ENCODE peak calls at places on chromosomes 11 and 22, in nine cellular contexts. One of them, this sample, is unnamed.

GRCh38 chr22:27983361-27983791 is 64.3 kb upstream of the PITPNB start:
- DNase-seq in HFF-Myc: no peak
- DNase-seq in T-helper 1 cell: no peak
- DNase-seq in lung: no peak
- DNase-seq in stimulated activated CD4-positive, alpha-beta T cell treated with anti-CD3 and anti-CD28 coated beads, TNF-alpha, amount 100 ng/mL, for 4 hours: no peak
- DNase-seq in memory B cell: no peak
- DNase-seq in tibial nerve: no peak
- DNase-seq in Ammon's horn: no peak
- DNase-seq in dermis microvascular lymphatic vessel endothelial cell: no peak
- DNase-seq in this sample: no peak

GRCh38 chr11:114315749-114316368 is 19.7 kb downstream of the NNMT start:
- DNase-seq in dermis microvascular lymphatic vessel endothelial cell: no peak
- DNase-seq in Ammon's horn: no peak
- DNase-seq in lung: peak; percentile 51
- DNase-seq in tibial nerve: no peak
- DNase-seq in memory B cell: no peak
- DNase-seq in HFF-Myc: no peak
- DNase-seq in T-helper 1 cell: no peak
- DNase-seq in stimulated activated CD4-positive, alpha-beta T cell treated with anti-CD3 and anti-CD28 coated beads, TNF-alpha, amount 100 ng/mL, for 4 hours: no peak
- DNase-seq in this sample: peak; percentile 16

GRCh38 chr11:96116341-96116740 is 192.4 kb upstream of the MTMR2 start:
- DNase-seq in Ammon's horn: peak; percentile 59
- DNase-seq in HFF-Myc: no peak
- DNase-seq in stimulated activated CD4-positive, alpha-beta T cell treated with anti-CD3 and anti-CD28 coated beads, TNF-alpha, amount 100 ng/mL, for 4 hours: no peak
- DNase-seq in dermis microvascular lymphatic vessel endothelial cell: no peak
- DNase-seq in lung: no peak
- DNase-seq in tibial nerve: no peak
- DNase-seq in memory B cell: no peak
- DNase-seq in T-helper 1 cell: no peak
- DNase-seq in this sample: no peak

GRCh38 chr11:93000511-93001476 is 31.3 kb downstream of the MTNR1B start:
- DNase-seq in tibial nerve: no peak
- DNase-seq in T-helper 1 cell: no peak
- DNase-seq in HFF-Myc: peak; percentile 38
- DNase-seq in stimulated activated CD4-positive, alpha-beta T cell treated with anti-CD3 and anti-CD28 coated beads, TNF-alpha, amount 100 ng/mL, for 4 hours: no peak
- DNase-seq in dermis microvascular lymphatic vessel endothelial cell: no peak
- DNase-seq in memory B cell: no peak
- DNase-seq in lung: no peak
- DNase-seq in Ammon's horn: no peak
- DNase-seq in this sample: no peak

GRCh38 chr22:19814428-19814827 is 40.2 kb downstream of the GNB1L start:
- DNase-seq in memory B cell: no peak
- DNase-seq in tibial nerve: no peak
- DNase-seq in T-helper 1 cell: no peak
- DNase-seq in dermis microvascular lymphatic vessel endothelial cell: no peak
- DNase-seq in HFF-Myc: no peak
- DNase-seq in Ammon's horn: no peak
- DNase-seq in lung: no peak
- DNase-seq in stimulated activated CD4-positive, alpha-beta T cell treated with anti-CD3 and anti-CD28 coated beads, TNF-alpha, amount 100 ng/mL, for 4 hours: no peak
- DNase-seq in this sample: no peak

GRCh38 chr22:29205598-29206371 is at the start of gene EMID1:
- DNase-seq in T-helper 1 cell: no peak
- DNase-seq in memory B cell: no peak
- DNase-seq in HFF-Myc: no peak
- DNase-seq in Ammon's horn: no peak
- DNase-seq in tibial nerve: no peak
- DNase-seq in dermis microvascular lymphatic vessel endothelial cell: no peak
- DNase-seq in stimulated activated CD4-positive, alpha-beta T cell treated with anti-CD3 and anti-CD28 coated beads, TNF-alpha, amount 100 ng/mL, for 4 hours: no peak
- DNase-seq in lung: no peak
- DNase-seq in this sample: no peak

GRCh38 chr11:130474637-130475400 is 26.4 kb downstream of the ADAMTS15 start:
- DNase-seq in memory B cell: no peak
- DNase-seq in stimulated activated CD4-positive, alpha-beta T cell treated with anti-CD3 and anti-CD28 coated beads, TNF-alpha, amount 100 ng/mL, for 4 hours: no peak
- DNase-seq in dermis microvascular lymphatic vessel endothelial cell: no peak
- DNase-seq in HFF-Myc: no peak
- DNase-seq in T-helper 1 cell: no peak
- DNase-seq in tibial nerve: no peak
- DNase-seq in Ammon's horn: no peak
- DNase-seq in lung: no peak
- DNase-seq in this sample: no peak

GRCh38 chr11:33956611-33957010 is 64.7 kb upstream of the LMO2 start:
- DNase-seq in HFF-Myc: no peak
- DNase-seq in lung: no peak
- DNase-seq in stimulated activated CD4-positive, alpha-beta T cell treated with anti-CD3 and anti-CD28 coated beads, TNF-alpha, amount 100 ng/mL, for 4 hours: no peak
- DNase-seq in memory B cell: no peak
- DNase-seq in T-helper 1 cell: no peak
- DNase-seq in dermis microvascular lymphatic vessel endothelial cell: no peak
- DNase-seq in tibial nerve: no peak
- DNase-seq in Ammon's horn: no peak
- DNase-seq in this sample: no peak

GRCh38 chr11:33376331-33377099 is 119.3 kb downstream of the HIPK3 start:
- DNase-seq in T-helper 1 cell: no peak
- DNase-seq in lung: no peak
- DNase-seq in stimulated activated CD4-positive, alpha-beta T cell treated with anti-CD3 and anti-CD28 coated beads, TNF-alpha, amount 100 ng/mL, for 4 hours: no peak
- DNase-seq in tibial nerve: no peak
- DNase-seq in Ammon's horn: no peak
- DNase-seq in dermis microvascular lymphatic vessel endothelial cell: no peak
- DNase-seq in HFF-Myc: no peak
- DNase-seq in memory B cell: peak; percentile 17
- DNase-seq in this sample: no peak

GRCh38 chr22:46537946-46538815 is 761 bp upstream of the CELSR1 start:
- DNase-seq in tibial nerve: no peak
- DNase-seq in dermis microvascular lymphatic vessel endothelial cell: no peak
- DNase-seq in memory B cell: no peak
- DNase-seq in stimulated activated CD4-positive, alpha-beta T cell treated with anti-CD3 and anti-CD28 coated beads, TNF-alpha, amount 100 ng/mL, for 4 hours: no peak
- DNase-seq in T-helper 1 cell: no peak
- DNase-seq in HFF-Myc: no peak
- DNase-seq in lung: no peak
- DNase-seq in Ammon's horn: no peak
- DNase-seq in this sample: no peak

GRCh38 chr11:3613998-3614741 is 27.6 kb downstream of the ART5 start:
- DNase-seq in HFF-Myc: no peak
- DNase-seq in dermis microvascular lymphatic vessel endothelial cell: no peak
- DNase-seq in tibial nerve: no peak
- DNase-seq in T-helper 1 cell: no peak
- DNase-seq in lung: peak; percentile 50
- DNase-seq in stimulated activated CD4-positive, alpha-beta T cell treated with anti-CD3 and anti-CD28 coated beads, TNF-alpha, amount 100 ng/mL, for 4 hours: no peak
- DNase-seq in memory B cell: no peak
- DNase-seq in Ammon's horn: no peak
- DNase-seq in this sample: no peak

GRCh38 chr11:85826096-85826855 is 15.3 kb upstream of the SYTL2 start:
- DNase-seq in HFF-Myc: no peak
- DNase-seq in Ammon's horn: peak; percentile 60
- DNase-seq in stimulated activated CD4-positive, alpha-beta T cell treated with anti-CD3 and anti-CD28 coated beads, TNF-alpha, amount 100 ng/mL, for 4 hours: no peak
- DNase-seq in lung: no peak
- DNase-seq in dermis microvascular lymphatic vessel endothelial cell: no peak
- DNase-seq in T-helper 1 cell: no peak
- DNase-seq in tibial nerve: no peak
- DNase-seq in memory B cell: no peak
- DNase-seq in this sample: no peak

GRCh38 chr11:68521962-68522626 is 61.5 kb downstream of the PPP6R3 start:
- DNase-seq in lung: no peak
- DNase-seq in HFF-Myc: no peak
- DNase-seq in T-helper 1 cell: no peak
- DNase-seq in dermis microvascular lymphatic vessel endothelial cell: no peak
- DNase-seq in stimulated activated CD4-positive, alpha-beta T cell treated with anti-CD3 and anti-CD28 coated beads, TNF-alpha, amount 100 ng/mL, for 4 hours: no peak
- DNase-seq in tibial nerve: no peak
- DNase-seq in Ammon's horn: no peak
- DNase-seq in memory B cell: no peak
- DNase-seq in this sample: no peak

GRCh38 chr11:35391922-35392813 is 27.2 kb downstream of the SLC1A2 start:
- DNase-seq in Ammon's horn: peak; percentile 85
- DNase-seq in dermis microvascular lymphatic vessel endothelial cell: peak; percentile 27
- DNase-seq in HFF-Myc: peak; percentile 77
- DNase-seq in lung: peak; percentile 85
- DNase-seq in memory B cell: peak; percentile 91
- DNase-seq in T-helper 1 cell: peak; percentile 83
- DNase-seq in stimulated activated CD4-positive, alpha-beta T cell treated with anti-CD3 and anti-CD28 coated beads, TNF-alpha, amount 100 ng/mL, for 4 hours: peak; percentile 80
- DNase-seq in tibial nerve: peak; percentile 55
- DNase-seq in this sample: peak; percentile 80

GRCh38 chr11:2812371-2812991 is 73.1 kb downstream of the CDKN1C start:
- DNase-seq in stimulated activated CD4-positive, alpha-beta T cell treated with anti-CD3 and anti-CD28 coated beads, TNF-alpha, amount 100 ng/mL, for 4 hours: no peak
- DNase-seq in Ammon's horn: no peak
- DNase-seq in dermis microvascular lymphatic vessel endothelial cell: no peak
- DNase-seq in T-helper 1 cell: no peak
- DNase-seq in memory B cell: no peak
- DNase-seq in lung: no peak
- DNase-seq in HFF-Myc: no peak
- DNase-seq in tibial nerve: no peak
- DNase-seq in this sample: no peak

GRCh38 chr11:105000167-105000566 is 22.8 kb downstream of the CASP5 start:
- DNase-seq in Ammon's horn: no peak
- DNase-seq in HFF-Myc: peak; percentile 33
- DNase-seq in T-helper 1 cell: no peak
- DNase-seq in tibial nerve: no peak
- DNase-seq in lung: no peak
- DNase-seq in memory B cell: no peak
- DNase-seq in dermis microvascular lymphatic vessel endothelial cell: no peak
- DNase-seq in stimulated activated CD4-positive, alpha-beta T cell treated with anti-CD3 and anti-CD28 coated beads, TNF-alpha, amount 100 ng/mL, for 4 hours: no peak
- DNase-seq in this sample: peak; percentile 34

GRCh38 chr22:40463727-40464126 is 93.3 kb downstream of the SGSM3 start:
- DNase-seq in lung: no peak
- DNase-seq in HFF-Myc: no peak
- DNase-seq in dermis microvascular lymphatic vessel endothelial cell: no peak
- DNase-seq in memory B cell: no peak
- DNase-seq in T-helper 1 cell: peak; percentile 18
- DNase-seq in tibial nerve: no peak
- DNase-seq in Ammon's horn: no peak
- DNase-seq in stimulated activated CD4-positive, alpha-beta T cell treated with anti-CD3 and anti-CD28 coated beads, TNF-alpha, amount 100 ng/mL, for 4 hours: no peak
- DNase-seq in this sample: peak; percentile 53

GRCh38 chr11:43933608-43934358 is 8.7 kb upstream of the C11orf96 start:
- DNase-seq in stimulated activated CD4-positive, alpha-beta T cell treated with anti-CD3 and anti-CD28 coated beads, TNF-alpha, amount 100 ng/mL, for 4 hours: no peak
- DNase-seq in memory B cell: no peak
- DNase-seq in lung: no peak
- DNase-seq in tibial nerve: no peak
- DNase-seq in dermis microvascular lymphatic vessel endothelial cell: no peak
- DNase-seq in T-helper 1 cell: no peak
- DNase-seq in HFF-Myc: no peak
- DNase-seq in Ammon's horn: peak; percentile 55
- DNase-seq in this sample: no peak

GRCh38 chr11:47384498-47384897 is 6.2 kb upstream of the SPI1 start:
- DNase-seq in dermis microvascular lymphatic vessel endothelial cell: no peak
- DNase-seq in tibial nerve: no peak
- DNase-seq in memory B cell: no peak
- DNase-seq in stimulated activated CD4-positive, alpha-beta T cell treated with anti-CD3 and anti-CD28 coated beads, TNF-alpha, amount 100 ng/mL, for 4 hours: no peak
- DNase-seq in lung: no peak
- DNase-seq in Ammon's horn: no peak
- DNase-seq in HFF-Myc: no peak
- DNase-seq in T-helper 1 cell: no peak
- DNase-seq in this sample: no peak

GRCh38 chr11:104529916-104530315 is 366.0 kb upstream of the PDGFD start:
- DNase-seq in T-helper 1 cell: no peak
- DNase-seq in tibial nerve: no peak
- DNase-seq in lung: no peak
- DNase-seq in HFF-Myc: no peak
- DNase-seq in Ammon's horn: peak; percentile 60
- DNase-seq in stimulated activated CD4-positive, alpha-beta T cell treated with anti-CD3 and anti-CD28 coated beads, TNF-alpha, amount 100 ng/mL, for 4 hours: no peak
- DNase-seq in dermis microvascular lymphatic vessel endothelial cell: no peak
- DNase-seq in memory B cell: no peak
- DNase-seq in this sample: no peak

GRCh38 chr11:20007386-20007785 is 152.9 kb downstream of the DBX1 start:
- DNase-seq in lung: no peak
- DNase-seq in tibial nerve: no peak
- DNase-seq in HFF-Myc: no peak
- DNase-seq in stimulated activated CD4-positive, alpha-beta T cell treated with anti-CD3 and anti-CD28 coated beads, TNF-alpha, amount 100 ng/mL, for 4 hours: no peak
- DNase-seq in Ammon's horn: no peak
- DNase-seq in memory B cell: no peak
- DNase-seq in dermis microvascular lymphatic vessel endothelial cell: no peak
- DNase-seq in T-helper 1 cell: no peak
- DNase-seq in this sample: no peak

GRCh38 chr11:115613986-115614625 is 109.9 kb upstream of the CADM1 start:
- DNase-seq in memory B cell: no peak
- DNase-seq in Ammon's horn: no peak
- DNase-seq in stimulated activated CD4-positive, alpha-beta T cell treated with anti-CD3 and anti-CD28 coated beads, TNF-alpha, amount 100 ng/mL, for 4 hours: no peak
- DNase-seq in T-helper 1 cell: no peak
- DNase-seq in tibial nerve: no peak
- DNase-seq in lung: no peak
- DNase-seq in dermis microvascular lymphatic vessel endothelial cell: no peak
- DNase-seq in HFF-Myc: peak; percentile 12
- DNase-seq in this sample: no peak

GRCh38 chr11:73396985-73397384 is 20.8 kb downstream of the RELT start:
- DNase-seq in lung: no peak
- DNase-seq in memory B cell: no peak
- DNase-seq in HFF-Myc: no peak
- DNase-seq in Ammon's horn: no peak
- DNase-seq in T-helper 1 cell: no peak
- DNase-seq in dermis microvascular lymphatic vessel endothelial cell: no peak
- DNase-seq in tibial nerve: peak; percentile 8
- DNase-seq in stimulated activated CD4-positive, alpha-beta T cell treated with anti-CD3 and anti-CD28 coated beads, TNF-alpha, amount 100 ng/mL, for 4 hours: no peak
- DNase-seq in this sample: no peak

This sample was measured in CD4-positive, CD25-positive, alpha-beta regulatory T cell.